ENCODE peak calls at places on chromosome 4, in four cellular contexts. One of them, this sample, is unnamed.

GRCh38 chr4:169179609-169180526 is 90.9 kb downstream of the SH3RF1 start:
- DNase-seq in DND-41: no peak
- DNase-seq in K562: no peak
- DNase-seq in MM.1S: no peak
- DNase-seq in this sample: no peak

GRCh38 chr4:185839204-185839712 is 27.3 kb upstream of the SORBS2 start:
- DNase-seq in K562: no peak
- DNase-seq in MM.1S: no peak
- DNase-seq in DND-41: no peak
- DNase-seq in this sample: peak

GRCh38 chr4:5127556-5127955 is 76.3 kb downstream of the STK32B start:
- DNase-seq in K562: no peak
- DNase-seq in MM.1S: no peak
- DNase-seq in DND-41: no peak
- DNase-seq in this sample: no peak

GRCh38 chr4:72564184-72564583 is 4.8 kb downstream of the ADAMTS3 start:
- DNase-seq in MM.1S: no peak
- DNase-seq in K562: no peak
- DNase-seq in DND-41: no peak
- DNase-seq in this sample: no peak

GRCh38 chr4:38574559-38575333 is 89.3 kb upstream of the KLF3 start:
- DNase-seq in MM.1S: no peak
- DNase-seq in K562: no peak
- DNase-seq in DND-41: no peak
- DNase-seq in this sample: no peak

GRCh38 chr4:35175894-35176293 is 1068.4 kb downstream of the ARAP2 start:
- DNase-seq in DND-41: no peak
- DNase-seq in MM.1S: no peak
- DNase-seq in K562: no peak
- DNase-seq in this sample: no peak

GRCh38 chr4:127598656-127599055 is 34.1 kb upstream of the INTU start:
- DNase-seq in K562: no peak
- DNase-seq in MM.1S: no peak
- DNase-seq in DND-41: no peak
- DNase-seq in this sample: no peak

GRCh38 chr4:146465628-146466027 is 56.1 kb downstream of the SLC10A7 start:
- DNase-seq in DND-41: no peak
- DNase-seq in K562: no peak
- DNase-seq in MM.1S: no peak
- DNase-seq in this sample: no peak

DNA sequence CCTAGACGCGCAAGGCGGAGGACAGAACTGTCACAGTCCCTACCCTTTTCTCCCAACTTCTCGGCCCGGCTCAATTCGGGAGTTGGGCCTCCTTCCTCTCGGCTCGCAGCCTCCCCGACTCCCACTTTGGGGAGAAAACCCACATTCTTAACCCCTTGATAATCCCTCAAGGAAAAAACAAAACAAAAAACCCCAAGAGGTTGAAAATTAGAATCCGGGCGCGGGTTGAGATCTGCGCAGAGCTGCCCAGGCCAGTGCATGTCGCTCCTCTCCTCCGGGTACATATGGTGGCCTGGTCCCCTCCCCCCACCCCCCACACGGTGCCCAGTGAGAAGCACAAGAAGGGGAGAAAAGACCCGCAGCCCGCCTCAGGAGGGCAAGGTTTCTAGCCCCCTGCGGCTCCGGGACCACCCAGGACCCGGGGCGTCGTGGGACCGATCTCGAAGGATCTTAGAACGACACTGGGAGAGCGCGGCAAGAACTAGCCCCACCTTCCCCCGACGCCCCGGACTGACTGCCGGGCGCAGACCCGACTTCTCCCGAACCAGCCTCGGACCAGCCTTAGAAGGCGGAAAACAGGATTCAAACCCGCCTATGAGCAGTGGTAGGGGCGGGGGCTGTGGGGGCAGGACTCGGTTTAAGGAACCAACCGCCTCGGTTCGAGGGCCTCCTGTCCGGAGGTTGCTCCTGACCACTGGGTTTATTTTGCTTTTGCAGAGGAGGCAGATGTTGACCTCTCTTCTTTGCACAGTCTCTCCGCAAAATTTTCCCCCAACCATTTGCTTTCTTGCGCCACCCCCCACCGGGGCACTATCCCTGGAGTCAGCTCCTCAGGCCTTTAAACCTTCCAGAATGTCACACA is 2.5 kb upstream of the PDGFRA start:
- DNase-seq in K562: no peak
- DNase-seq in MM.1S: no peak
- DNase-seq in DND-41: no peak
- DNase-seq in this sample: peak
- TF ChIP-seq EZH2 in K562: no peak
- TF ChIP-seq EZH2 in MM.1S: no peak
- TF ChIP-seq EZH2 in DND-41: no peak
- TF ChIP-seq EZH2 in this sample: peak

GRCh38 chr4:69503558-69503957 is 7.9 kb upstream of the UGT2B4 start:
- DNase-seq in MM.1S: no peak
- DNase-seq in K562: no peak
- DNase-seq in DND-41: no peak
- DNase-seq in this sample: no peak
- TF ChIP-seq CTCF in MM.1S: no peak
- TF ChIP-seq CTCF in K562: no peak
- TF ChIP-seq CTCF in DND-41: no peak
- TF ChIP-seq CTCF in this sample: no peak

GRCh38 chr4:43330288-43330687 is 437.8 kb downstream of the GRXCR1 start:
- DNase-seq in K562: no peak
- DNase-seq in MM.1S: no peak
- DNase-seq in DND-41: no peak
- DNase-seq in this sample: no peak

DNA sequence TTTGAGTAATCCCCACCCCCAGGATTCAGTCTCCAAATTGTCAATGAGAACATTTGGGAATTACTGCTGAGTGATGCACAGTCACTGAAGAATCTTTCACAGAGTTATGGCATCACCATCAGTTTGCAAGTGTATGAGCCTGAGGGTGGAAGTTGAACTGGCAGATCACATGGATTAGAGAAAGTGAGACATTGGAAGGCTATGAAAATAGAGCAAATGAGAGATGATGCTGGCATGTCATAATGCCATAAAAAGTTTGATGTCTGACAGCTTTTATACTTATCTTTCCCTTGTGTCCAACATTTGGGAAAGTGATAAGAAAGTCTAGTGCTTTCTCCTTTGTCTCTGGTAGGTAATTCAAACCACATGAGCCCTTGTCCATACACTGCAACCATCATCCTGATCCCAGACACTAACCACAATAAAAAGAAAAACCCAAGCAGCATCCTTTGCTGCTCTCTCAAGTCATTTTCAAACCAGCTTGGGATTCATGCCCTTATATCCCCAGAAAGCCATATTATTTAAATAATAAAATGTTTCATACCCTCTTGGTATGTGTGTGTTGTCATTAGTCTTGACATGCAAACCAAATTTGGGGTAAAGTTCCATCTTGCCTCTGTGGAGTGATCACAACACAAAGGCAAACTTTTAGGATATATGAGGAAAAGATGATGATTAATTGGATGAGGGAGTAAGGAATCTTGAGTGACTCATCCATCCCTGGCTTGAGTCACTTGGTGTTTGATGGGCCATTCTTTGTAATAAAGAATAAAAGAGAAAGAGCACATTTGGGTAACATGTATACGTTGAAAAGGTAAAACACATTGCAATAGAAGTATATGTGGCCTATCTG is 438.9 kb downstream of the GRXCR1 start:
- DNase-seq in MM.1S: no peak
- DNase-seq in DND-41: no peak
- DNase-seq in K562: no peak
- DNase-seq in this sample: no peak
- H2AFZ ChIP-seq in MM.1S: no peak
- H2AFZ ChIP-seq in DND-41: no peak
- H2AFZ ChIP-seq in K562: no peak
- H2AFZ ChIP-seq in this sample: no peak

GRCh38 chr4:148445071-148445902 is 3.1 kb upstream of the NR3C2 start:
- DNase-seq in MM.1S: peak
- DNase-seq in K562: peak
- DNase-seq in DND-41: no peak
- DNase-seq in this sample: peak
- TF ChIP-seq EZH2 in MM.1S: no peak
- TF ChIP-seq EZH2 in K562: no peak
- TF ChIP-seq EZH2 in DND-41: no peak
- TF ChIP-seq EZH2 in this sample: no peak

This sample was measured in neural progenitor cell.